ENCODE peak calls at places on chromosomes 5 and 9, in six cellular contexts. Y is A549, U is IMR-90, K is K562, B is HepG2, C is GM12878. T is an unnamed sample.

GRCh38 chr9:29659014-29659413 is 2085.7 kb upstream of the C9orf72 start:
- DNase-seq in Y (no peak), U (no peak), K (no peak), B (no peak), C (no peak), T (no peak)

GRCh38 chr9:107036367-107036766 is 173.4 kb downstream of the ZNF462 start:
- DNase-seq in Y (no peak), U (no peak), K (no peak), B (no peak), C (no peak), T (no peak)

GRCh38 chr5:96590796-96591195 is 71.4 kb upstream of the CAST start:
- DNase-seq in Y (no peak), U (no peak), K (no peak), B (no peak), C (no peak), T (no peak)

GRCh38 chr9:137025120-137025966 is 2.7 kb downstream of the ABCA2 start:
- DNase-seq in Y (no peak), U (no peak), K (no peak), B (peak), C (no peak), T (peak)

GRCh38 chr5:40550481-40550880 is 129.2 kb upstream of the PTGER4 start:
- DNase-seq in Y (no peak), U (no peak), K (no peak), B (no peak), C (no peak), T (no peak)

GRCh38 chr5:174337276-174338203 is 292.0 kb downstream of the NSG2 start:
- DNase-seq in Y (no peak), U (no peak), K (no peak), B (peak), C (no peak), T (peak)

GRCh38 chr5:60505373-60505772 is 194.6 kb downstream of the DEPDC1B start:
- DNase-seq in Y (no peak), U (no peak), K (no peak), B (no peak), C (no peak), T (no peak)

GRCh38 chr9:22307013-22307711 is 139.5 kb upstream of the DMRTA1 start:
- DNase-seq in Y (peak), U (peak), K (no peak), B (peak), C (no peak), T (no peak)

GRCh38 chr9:131111854-131112311 is 13.5 kb upstream of the NUP214 start:
- DNase-seq in Y (no peak), U (no peak), K (no peak), B (peak), C (no peak), T (no peak)

GRCh38 chr5:76256116-76256889 is 146.8 kb upstream of the IQGAP2 start:
- DNase-seq in Y (peak), U (peak), K (peak), B (peak), C (no peak), T (peak)

GRCh38 chr9:120383999-120384924 is 195.7 kb downstream of the CDK5RAP2 start:
- DNase-seq in Y (no peak), U (peak), K (no peak), B (peak), C (no peak), T (peak)

GRCh38 chr5:39906146-39906545 is 481.4 kb upstream of the DAB2 start:
- DNase-seq in Y (no peak), U (no peak), K (no peak), B (no peak), C (no peak), T (no peak)

GRCh38 chr9:127816728-127817127 is 14.0 kb downstream of the FPGS start:
- DNase-seq in Y (no peak), U (no peak), K (no peak), B (no peak), C (no peak), T (no peak)

GRCh38 chr9:75176037-75176436 is 87.7 kb downstream of the OSTF1 start:
- DNase-seq in Y (no peak), U (no peak), K (no peak), B (no peak), C (no peak), T (no peak)

GRCh38 chr5:10709409-10709808 is 51.6 kb downstream of the DAP start:
- DNase-seq in Y (no peak), U (no peak), K (no peak), B (no peak), C (no peak), T (no peak)

GRCh38 chr5:65758546-65759144 is 36.6 kb downstream of the NLN start:
- DNase-seq in Y (no peak), U (no peak), K (no peak), B (no peak), C (no peak), T (no peak)

GRCh38 chr5:168409601-168410458 is 76.4 kb upstream of the RARS1 start:
- DNase-seq in Y (no peak), U (peak), K (no peak), B (no peak), C (peak), T (no peak)

GRCh38 chr5:15385553-15385952 is 114.4 kb upstream of the FBXL7 start:
- DNase-seq in Y (no peak), U (no peak), K (no peak), B (no peak), C (no peak), T (no peak)

GRCh38 chr9:134549336-134549735 is 92.3 kb upstream of the COL5A1 start:
- DNase-seq in Y (no peak), U (no peak), K (no peak), B (no peak), C (no peak), T (no peak)

GRCh38 chr9:5442400-5443011 is 4.8 kb upstream of the PLGRKT start:
- DNase-seq in Y (peak), U (peak), K (peak), B (peak), C (no peak), T (peak)
- TF ChIP-seq SMC3 in Y (peak), U (peak), K (peak), B (peak), C (peak), T (peak)

DNA sequence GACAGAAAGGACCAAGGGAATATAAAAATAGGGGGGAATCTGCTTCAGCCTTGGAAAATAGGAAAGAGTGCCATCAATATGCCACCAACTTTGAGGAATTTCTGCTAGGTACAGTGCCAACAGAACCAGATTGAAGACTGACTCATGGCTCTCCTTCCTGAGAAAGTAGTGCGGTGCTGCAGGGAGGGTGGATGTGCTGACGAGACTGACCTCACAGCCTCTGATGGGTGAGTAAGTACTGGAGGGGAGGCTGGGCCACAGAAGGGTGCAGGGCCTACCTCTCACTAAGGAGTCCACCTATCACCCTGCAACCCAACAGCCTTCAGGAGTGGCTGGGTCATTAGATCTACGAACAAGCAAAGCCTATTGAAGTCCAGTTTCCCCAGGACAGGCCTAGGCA is 187.6 kb downstream of the GABBR2 start:
- DNase-seq in Y (no peak), U (peak), K (no peak), B (no peak), C (no peak), T (no peak)
- TF ChIP-seq SMC3 in Y (no peak), U (no peak), K (no peak), B (no peak), C (no peak), T (no peak)

GRCh38 chr5:169801324-169801777 is 164.3 kb downstream of the DOCK2 start:
- DNase-seq in Y (peak), U (peak), K (no peak), B (no peak), C (no peak), T (no peak)

GRCh38 chr5:169803077-169803981 is 166.3 kb downstream of the DOCK2 start:
- DNase-seq in Y (peak), U (peak), K (peak), B (no peak), C (no peak), T (peak)

GRCh38 chr5:169798906-169799660 is 162.0 kb downstream of the DOCK2 start:
- DNase-seq in Y (no peak), U (no peak), K (no peak), B (no peak), C (no peak), T (no peak)

GRCh38 chr5:169804861-169805260 is 167.8 kb downstream of the DOCK2 start:
- DNase-seq in Y (no peak), U (peak), K (no peak), B (no peak), C (no peak), T (no peak)

DNA sequence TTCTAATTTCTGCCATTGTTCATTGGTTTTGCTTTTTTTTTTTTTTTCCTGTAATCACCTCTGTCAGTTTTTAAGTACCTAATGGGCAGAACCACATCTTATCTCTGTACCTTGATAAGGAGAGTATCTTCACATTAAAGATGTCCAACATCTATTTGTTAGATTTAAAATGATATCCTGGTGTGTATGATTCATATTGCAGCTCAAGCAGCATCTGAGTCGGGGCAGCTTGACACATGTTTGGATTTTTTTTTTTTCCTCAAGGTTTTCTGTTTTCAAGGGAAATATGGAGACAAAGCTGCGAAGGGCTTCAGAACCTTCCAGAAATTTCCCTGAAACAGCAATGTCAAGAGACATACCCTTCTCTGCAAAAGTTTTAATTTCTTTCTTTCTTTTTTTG is 164.7 kb downstream of the DOCK2 start:
- DNase-seq in Y (no peak), U (peak), K (no peak), B (no peak), C (no peak), T (no peak)
- TF ChIP-seq SMC3 in Y (no peak), U (no peak), K (no peak), B (no peak), C (no peak), T (no peak)

DNA sequence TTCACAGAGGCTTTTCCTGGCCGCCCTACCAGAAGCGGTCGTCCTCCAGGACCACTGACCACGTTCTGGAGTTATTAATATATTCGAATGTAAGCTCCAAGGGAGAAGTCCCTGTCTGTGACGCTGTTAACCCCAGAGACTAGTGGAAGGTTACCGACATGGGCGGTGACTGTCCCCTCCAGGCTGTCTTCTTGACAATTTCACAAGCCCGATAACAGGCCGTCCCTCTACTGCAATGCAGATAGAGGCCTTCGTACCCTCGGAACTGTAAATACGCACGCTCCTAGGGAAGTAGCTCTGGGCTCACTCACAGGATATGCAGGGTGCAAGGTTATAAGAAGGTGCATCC is 644 bp upstream of the RFK start:
- DNase-seq in Y (peak), U (no peak), K (peak), B (peak), C (peak), T (peak)
- TF ChIP-seq SMC3 in Y (no peak), U (no peak), K (no peak), B (no peak), C (no peak), T (no peak)

GRCh38 chr5:36790847-36791246 is 85.7 kb upstream of the NIPBL start:
- DNase-seq in Y (no peak), U (peak), K (no peak), B (no peak), C (no peak), T (no peak)
- TF ChIP-seq SMC3 in Y (no peak), U (no peak), K (no peak), B (no peak), C (no peak), T (no peak)

DNA sequence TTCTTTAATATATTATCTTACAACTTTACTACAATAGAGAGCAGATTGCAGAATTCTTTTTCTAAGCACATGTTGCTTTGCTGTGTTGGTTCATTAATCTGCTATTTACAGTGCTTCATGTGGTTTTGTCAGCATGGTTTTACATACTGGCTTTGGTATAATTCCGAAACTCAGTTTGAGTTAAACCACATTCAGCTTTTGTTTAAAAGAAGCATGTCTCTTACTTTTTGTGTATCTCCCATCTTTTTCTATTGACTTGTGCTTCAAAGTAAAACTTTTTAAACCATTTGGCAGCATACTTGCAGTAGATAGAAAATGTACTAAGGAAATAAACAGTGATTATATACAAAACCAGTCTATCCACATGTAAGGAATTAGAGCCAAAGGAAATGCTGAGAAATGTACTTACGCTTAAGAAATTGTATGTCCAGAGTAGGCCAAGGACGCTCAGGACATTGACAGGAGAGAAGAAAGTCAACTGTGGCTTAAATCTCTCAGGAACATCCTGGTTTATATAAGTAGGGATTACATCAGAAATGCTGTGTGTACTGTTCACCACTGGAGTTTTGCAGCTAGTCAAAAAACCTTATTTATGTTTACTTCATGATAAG is 286.9 kb downstream of the ARHGEF28 start:
- DNase-seq in Y (no peak), U (peak), K (no peak), B (no peak), C (peak), T (no peak)
- TF ChIP-seq SMC3 in Y (no peak), U (no peak), K (no peak), B (no peak), C (no peak), T (no peak)

GRCh38 chr9:91536211-91536691 is 112.6 kb upstream of the NFIL3 start:
- DNase-seq in Y (peak), U (peak), K (no peak), B (peak), C (no peak), T (no peak)
- TF ChIP-seq SMC3 in Y (no peak), U (no peak), K (no peak), B (no peak), C (no peak), T (no peak)

DNA sequence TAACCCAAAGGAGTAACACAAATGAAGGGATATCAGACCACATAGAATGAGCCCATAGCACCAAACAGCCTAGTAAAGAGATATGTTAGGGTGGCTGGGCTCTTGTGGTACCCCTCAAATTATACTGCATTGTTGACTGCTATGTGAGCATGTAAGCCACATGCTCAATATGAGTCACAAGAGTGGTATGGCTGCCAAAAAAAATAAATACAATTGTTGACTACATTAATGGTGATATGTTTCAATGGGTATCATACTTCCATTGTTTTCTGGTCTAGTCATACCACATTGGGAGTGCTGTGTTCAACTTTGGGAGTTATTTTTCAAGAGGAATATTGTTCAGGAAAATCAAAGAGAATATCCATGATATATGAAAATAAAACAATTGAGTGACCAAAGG is 162.4 kb upstream of the PIK3R1 start:
- DNase-seq in Y (no peak), U (peak), K (no peak), B (no peak), C (no peak), T (no peak)
- TF ChIP-seq SMC3 in Y (no peak), U (no peak), K (no peak), B (no peak), C (no peak), T (no peak)

GRCh38 chr9:112249277-112249676 is 74.2 kb upstream of the SUSD1 start:
- DNase-seq in Y (no peak), U (peak), K (no peak), B (no peak), C (peak), T (no peak)
- TF ChIP-seq SMC3 in Y (no peak), U (no peak), K (no peak), B (no peak), C (no peak), T (no peak)

GRCh38 chr9:88060746-88061145 is 77.5 kb downstream of the SPATA31C2 start:
- DNase-seq in Y (no peak), U (no peak), K (no peak), B (no peak), C (no peak), T (no peak)

GRCh38 chr9:88064554-88064953 is 73.7 kb downstream of the SPATA31C2 start:
- DNase-seq in Y (no peak), U (no peak), K (no peak), B (no peak), C (no peak), T (peak)

DNA sequence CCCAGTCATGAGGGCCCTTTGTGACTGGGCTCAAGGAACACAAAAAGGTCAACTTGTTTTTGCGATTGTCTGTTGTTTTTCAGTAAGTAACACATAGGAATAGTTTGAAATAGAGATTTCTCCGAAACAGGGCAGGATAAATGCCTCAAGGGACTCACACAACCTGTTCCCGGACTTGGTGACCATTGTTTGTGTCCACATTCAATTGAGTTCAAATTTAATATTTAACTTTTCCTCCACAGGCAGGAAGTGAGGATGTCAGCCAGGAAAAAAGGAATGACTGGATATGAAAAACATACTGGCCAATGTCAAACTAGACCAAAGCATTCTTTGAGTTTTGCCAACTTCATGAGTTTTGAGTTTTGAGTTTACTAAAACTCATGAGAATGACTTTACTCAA is 72.7 kb downstream of the SPATA31C2 start:
- DNase-seq in Y (no peak), U (no peak), K (no peak), B (no peak), C (no peak), T (no peak)
- TF ChIP-seq SMC3 in Y (no peak), U (no peak), K (no peak), B (no peak), C (no peak), T (no peak)

T was measured in SK-N-SH.